ENCODE peak calls at places on chromosome 10, in ten cellular contexts. J, F, S, N, K, B, X, C, R and G are unnamed samples.

GRCh38 chr10:122291739-122292138 is 20.6 kb downstream of the BTBD16 start:
- DNase-seq in J (no peak), F (no peak), S (no peak), N (no peak), K (no peak), B (no peak), X (no peak), C (no peak), R (no peak), G (no peak)

GRCh38 chr10:119803264-119803663 is 69.4 kb downstream of the MCMBP start:
- DNase-seq in J (peak), F (peak), S (no peak), N (no peak), K (no peak), B (no peak), X (peak), C (no peak), R (no peak), G (no peak)

GRCh38 chr10:110081914-110082313 is 74.1 kb downstream of the ADD3 start:
- DNase-seq in J (peak), F (peak), S (no peak), N (peak), K (no peak), B (no peak), X (peak), C (peak), R (no peak), G (peak)

GRCh38 chr10:71765176-71765906 is 8.0 kb downstream of the VSIR start:
- DNase-seq in J (peak), F (peak), S (no peak), N (peak), K (no peak), B (no peak), X (peak), C (no peak), R (no peak), G (no peak)

GRCh38 chr10:6618340-6618739 is 38.3 kb upstream of the PRKCQ start:
- DNase-seq in J (no peak), F (no peak), S (no peak), N (no peak), K (no peak), B (no peak), X (no peak), C (no peak), R (no peak), G (no peak)

GRCh38 chr10:96619803-96620773 is 33.3 kb upstream of the TM9SF3 start:
- DNase-seq in J (no peak), F (no peak), S (no peak), N (no peak), K (no peak), B (no peak), X (peak), C (no peak), R (no peak), G (no peak)

GRCh38 chr10:43979551-43979950 is 330.9 kb upstream of the ZNF32 start:
- DNase-seq in J (no peak), F (no peak), S (no peak), N (no peak), K (no peak), B (no peak), X (no peak), C (no peak), R (no peak), G (no peak)

GRCh38 chr10:14507156-14507555 is 176.4 kb upstream of the FRMD4A start:
- DNase-seq in J (no peak), F (no peak), S (no peak), N (no peak), K (no peak), B (no peak), X (no peak), C (peak), R (peak), G (no peak)

GRCh38 chr10:79347894-79348639 is 798 bp downstream of the PPIF start:
- DNase-seq in J (peak), F (peak), S (peak), N (no peak), K (peak), B (no peak), X (peak), C (peak), R (peak), G (peak)
- TF ChIP-seq CTCF in J (no peak), F (no peak), S (no peak), N (no peak), K (no peak), B (no peak), X (no peak), C (no peak), R (no peak), G (no peak)

GRCh38 chr10:77700086-77700485 is 62.5 kb upstream of the KCNMA1 start:
- DNase-seq in J (no peak), F (no peak), S (no peak), N (no peak), K (no peak), B (no peak), X (peak), C (no peak), R (no peak), G (no peak)
- TF ChIP-seq CTCF in J (no peak), F (no peak), S (no peak), N (no peak), K (no peak), B (no peak), X (no peak), C (no peak), R (no peak), G (no peak)

DNA sequence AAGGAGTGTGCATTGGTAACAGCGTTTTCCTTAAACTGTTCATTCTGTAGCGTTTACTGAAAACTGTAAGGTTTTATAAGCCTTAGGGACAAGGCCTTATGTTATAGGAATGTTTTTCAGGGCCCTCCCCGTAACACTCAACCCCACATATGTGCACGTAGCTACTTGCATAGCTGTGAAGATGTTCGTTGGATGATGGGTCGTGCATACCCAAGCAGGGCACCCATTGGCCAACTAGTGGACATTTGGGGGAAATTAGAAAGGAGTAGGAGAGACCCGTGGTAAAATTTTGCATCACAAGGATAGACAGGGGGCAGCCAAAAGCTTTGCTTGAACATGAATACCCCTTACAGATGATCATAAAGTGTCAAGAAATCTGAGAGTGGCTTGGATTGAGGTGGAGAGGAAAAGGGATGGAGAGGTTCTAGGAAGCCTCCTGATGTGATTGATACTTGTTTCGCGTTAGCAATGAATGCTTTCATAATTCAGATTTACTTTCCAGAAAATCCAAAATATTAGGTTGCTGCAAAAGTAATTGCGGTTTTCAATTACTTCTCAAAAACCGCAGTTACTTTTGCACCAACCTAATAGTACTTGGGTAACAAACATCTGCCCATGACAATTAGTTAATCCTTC is 878 bp downstream of the SEC61A2 start:
- DNase-seq in J (peak), F (peak), S (peak), N (peak), K (peak), B (peak), X (peak), C (peak), R (peak), G (peak)
- TF ChIP-seq CTCF in J (peak), F (peak), S (peak), N (peak), K (peak), B (peak), X (peak), C (peak), R (peak), G (no peak)

DNA sequence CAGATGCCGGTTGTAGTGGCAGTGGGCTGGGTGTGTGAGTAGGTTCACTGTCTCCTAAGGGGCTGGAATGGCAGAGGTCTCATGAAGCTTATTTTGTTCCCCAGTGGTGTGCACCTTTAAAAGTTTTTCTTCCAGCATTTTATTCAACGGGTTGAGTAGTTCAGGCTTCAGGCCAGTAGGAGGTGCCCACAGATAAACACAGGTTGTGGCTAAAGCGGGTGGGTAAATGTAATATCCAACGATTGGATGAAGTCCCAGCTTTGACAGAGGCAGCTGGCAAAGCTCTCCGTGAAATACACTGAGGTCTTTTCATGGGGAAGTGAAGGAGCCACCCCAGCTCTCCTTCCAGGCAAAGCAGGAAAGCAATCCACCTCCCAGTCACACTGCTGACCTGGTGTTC is 339.8 kb upstream of the LRRTM3 start:
- DNase-seq in J (peak), F (peak), S (no peak), N (no peak), K (no peak), B (no peak), X (no peak), C (peak), R (no peak), G (peak)
- TF ChIP-seq CTCF in J (peak), F (peak), S (no peak), N (no peak), K (peak), B (no peak), X (peak), C (peak), R (no peak), G (no peak)

DNA sequence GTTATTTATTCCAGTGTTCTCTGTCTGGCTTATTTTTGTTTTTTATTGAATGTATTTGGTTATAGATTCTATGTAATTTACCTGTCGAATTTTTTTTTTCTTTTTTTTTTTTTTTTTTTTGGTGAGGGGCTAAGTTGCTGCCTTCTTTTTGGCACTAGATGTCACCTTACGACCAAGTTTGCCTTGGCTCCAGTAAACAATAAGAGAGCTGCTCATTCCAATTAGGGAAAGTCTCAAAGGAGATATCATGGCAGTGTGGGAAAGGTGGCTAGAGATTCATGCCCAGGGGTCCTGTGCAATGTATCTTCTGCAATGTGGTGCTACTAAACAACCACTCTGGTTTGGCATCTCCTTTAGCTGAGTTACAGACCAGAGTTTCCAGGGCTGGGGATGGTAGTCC is 84.0 kb downstream of the PTPN20 start:
- DNase-seq in J (peak), F (no peak), S (no peak), N (peak), K (no peak), B (no peak), X (no peak), C (peak), R (no peak), G (no peak)
- TF ChIP-seq CTCF in J (peak), F (no peak), S (no peak), N (no peak), K (no peak), B (no peak), X (no peak), C (peak), R (no peak), G (no peak)

GRCh38 chr10:70418229-70418628 is 14.3 kb downstream of the EIF4EBP2 start:
- DNase-seq in J (peak), F (peak), S (no peak), N (no peak), K (no peak), B (no peak), X (peak), C (no peak), R (no peak), G (no peak)
- TF ChIP-seq CTCF in J (no peak), F (no peak), S (no peak), N (no peak), K (no peak), B (no peak), X (no peak), C (no peak), R (no peak), G (no peak)

GRCh38 chr10:3118621-3119020 is 51.3 kb downstream of the PFKP start:
- DNase-seq in J (no peak), F (no peak), S (no peak), N (no peak), K (no peak), B (no peak), X (no peak), C (no peak), R (no peak), G (no peak)

GRCh38 chr10:3122034-3122433 is 50.5 kb downstream of the PITRM1 start:
- DNase-seq in J (no peak), F (no peak), S (no peak), N (no peak), K (no peak), B (no peak), X (no peak), C (no peak), R (no peak), G (no peak)

GRCh38 chr10:3122486-3123205 is 49.9 kb downstream of the PITRM1 start:
- DNase-seq in J (no peak), F (no peak), S (no peak), N (no peak), K (no peak), B (no peak), X (peak), C (no peak), R (no peak), G (no peak)

GRCh38 chr10:3117486-3117885 is 50.1 kb downstream of the PFKP start:
- DNase-seq in J (no peak), F (no peak), S (no peak), N (no peak), K (no peak), B (no peak), X (no peak), C (no peak), R (no peak), G (no peak)

GRCh38 chr10:3119796-3120459 is 52.6 kb downstream of the PFKP start:
- DNase-seq in J (peak), F (no peak), S (no peak), N (no peak), K (no peak), B (peak), X (peak), C (peak), R (no peak), G (peak)
- TF ChIP-seq CTCF in J (peak), F (peak), S (peak), N (peak), K (peak), B (peak), X (peak), C (peak), R (no peak), G (peak)

DNA sequence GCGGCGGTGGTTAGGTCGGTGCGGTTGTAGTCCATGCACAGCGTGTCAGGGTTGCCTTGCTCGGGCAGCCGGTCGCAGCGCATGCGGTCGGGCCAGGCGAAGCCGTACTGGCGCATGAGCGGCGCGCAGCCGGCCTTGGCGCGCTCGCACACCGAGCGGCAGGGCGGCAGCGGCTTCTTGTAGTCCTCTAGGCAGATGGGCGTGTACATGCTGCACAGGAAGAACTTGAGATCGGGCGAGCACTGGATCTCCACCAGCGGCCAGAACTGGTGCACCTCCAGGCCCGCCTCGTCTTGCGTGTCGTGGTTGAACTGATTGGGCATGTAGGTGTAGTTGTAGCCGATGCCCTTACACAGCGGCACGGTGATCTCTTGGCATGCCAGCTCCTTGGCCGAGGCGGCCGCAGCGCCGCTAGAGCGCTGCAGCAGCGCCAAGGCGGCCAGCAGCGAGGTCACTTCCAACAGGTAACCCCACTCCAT is 1.1 kb downstream of the FZD8 start:
- DNase-seq in J (peak), F (peak), S (peak), N (no peak), K (peak), B (peak), X (peak), C (peak), R (peak), G (peak)
- TF ChIP-seq CTCF in J (peak), F (no peak), S (peak), N (no peak), K (no peak), B (no peak), X (no peak), C (no peak), R (no peak), G (no peak)

GRCh38 chr10:5303504-5303903 is 61.3 kb upstream of the UCN3 start:
- DNase-seq in J (no peak), F (no peak), S (no peak), N (no peak), K (no peak), B (no peak), X (no peak), C (no peak), R (no peak), G (no peak)

GRCh38 chr10:5299950-5300349 is 64.8 kb upstream of the UCN3 start:
- DNase-seq in J (no peak), F (no peak), S (no peak), N (no peak), K (no peak), B (no peak), X (no peak), C (no peak), R (no peak), G (no peak)

GRCh38 chr10:5310914-5311313 is 53.9 kb upstream of the UCN3 start:
- DNase-seq in J (no peak), F (no peak), S (no peak), N (no peak), K (no peak), B (no peak), X (no peak), C (no peak), R (no peak), G (no peak)

DNA sequence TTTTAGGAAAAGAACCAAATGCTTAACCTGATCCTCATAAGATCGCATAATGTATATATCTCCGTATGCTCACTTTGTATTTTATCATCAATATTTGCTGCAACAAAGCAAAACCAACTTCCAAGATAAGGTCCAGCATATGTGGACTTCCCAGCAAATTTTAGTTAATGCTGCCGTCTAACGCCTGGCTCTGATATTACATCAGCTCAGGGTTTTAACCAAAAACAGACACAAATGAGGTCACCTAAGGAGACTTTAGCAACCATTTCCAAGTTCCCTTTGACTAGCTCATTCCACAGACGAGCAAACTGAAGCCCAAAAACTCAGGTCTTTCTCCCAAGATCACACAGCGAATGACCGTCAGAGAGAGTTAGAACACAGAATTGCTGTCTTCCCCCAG is 59.4 kb upstream of the UCN3 start:
- DNase-seq in J (peak), F (peak), S (no peak), N (no peak), K (no peak), B (no peak), X (no peak), C (no peak), R (no peak), G (no peak)
- TF ChIP-seq CTCF in J (peak), F (peak), S (no peak), N (no peak), K (no peak), B (no peak), X (no peak), C (no peak), R (no peak), G (no peak)

GRCh38 chr10:132450825-132451505 is 54.0 kb downstream of the PWWP2B start:
- DNase-seq in J (no peak), F (no peak), S (no peak), N (no peak), K (peak), B (peak), X (no peak), C (no peak), R (peak), G (no peak)

GRCh38 chr10:132452651-132453469 is 55.9 kb downstream of the PWWP2B start:
- DNase-seq in J (peak), F (peak), S (peak), N (peak), K (peak), B (peak), X (peak), C (peak), R (peak), G (peak)

GRCh38 chr10:132451506-132452215 is 54.7 kb downstream of the PWWP2B start:
- DNase-seq in J (no peak), F (no peak), S (no peak), N (no peak), K (peak), B (peak), X (peak), C (no peak), R (peak), G (no peak)

GRCh38 chr10:132453470-132453861 is 56.5 kb downstream of the PWWP2B start:
- DNase-seq in J (no peak), F (no peak), S (no peak), N (no peak), K (no peak), B (no peak), X (no peak), C (no peak), R (peak), G (no peak)

DNA sequence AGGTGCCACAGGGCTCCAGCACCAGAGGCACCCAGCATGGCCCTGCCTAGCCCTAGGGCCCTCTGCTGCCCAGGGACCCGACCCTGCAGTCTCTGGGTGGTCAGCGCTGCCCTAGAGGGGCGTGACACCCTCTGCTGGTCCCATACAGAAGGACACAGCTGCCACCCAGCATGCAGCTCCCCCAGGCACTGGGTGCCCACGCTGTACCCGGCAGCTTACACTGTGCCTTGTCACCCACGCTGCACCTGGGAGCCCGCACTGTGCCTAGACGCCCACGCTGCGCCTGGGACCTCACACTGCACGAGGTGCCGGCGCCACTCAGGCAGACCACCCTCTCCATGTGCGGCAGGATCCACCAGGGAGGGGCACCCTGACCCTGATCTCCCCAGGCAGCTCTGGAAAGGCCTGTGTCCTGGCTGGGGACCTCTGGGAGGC is 55.2 kb downstream of the PWWP2B start:
- DNase-seq in J (no peak), F (no peak), S (no peak), N (no peak), K (peak), B (peak), X (no peak), C (no peak), R (peak), G (no peak)
- TF ChIP-seq CTCF in J (peak), F (peak), S (no peak), N (no peak), K (peak), B (no peak), X (no peak), C (no peak), R (no peak), G (no peak)